ENCODE peak calls at places on chromosomes 7 and 10, in six cellular contexts. One of them, this sample, is unnamed.

GRCh38 chr7:130888468-130888867 is 154.5 kb upstream of the KLF14 start:
- DNase-seq in SW480: no peak
- DNase-seq in stimulated activated CD8-positive, alpha-beta memory T cell treated with anti-CD3 and anti-CD28 coated beads, Interleukin-12 subunit alpha, Interleukin-12 subunit beta, amount 100 ng/mL, for 1 hour: no peak
- DNase-seq in CD4-positive, alpha-beta T cell: no peak
- DNase-seq in kidney epithelial cell: no peak
- DNase-seq in stimulated activated CD4-positive, alpha-beta T cell treated with anti-CD3 and anti-CD28 coated beads, Interleukin-2, amount 100 ng/mL, for 48 hours: no peak
- DNase-seq in this sample: no peak

GRCh38 chr7:12570148-12570528 is 382 bp upstream of the SCIN start:
- DNase-seq in SW480: peak
- DNase-seq in stimulated activated CD8-positive, alpha-beta memory T cell treated with anti-CD3 and anti-CD28 coated beads, Interleukin-12 subunit alpha, Interleukin-12 subunit beta, amount 100 ng/mL, for 1 hour: no peak
- DNase-seq in CD4-positive, alpha-beta T cell: no peak
- DNase-seq in kidney epithelial cell: no peak
- DNase-seq in stimulated activated CD4-positive, alpha-beta T cell treated with anti-CD3 and anti-CD28 coated beads, Interleukin-2, amount 100 ng/mL, for 48 hours: no peak
- DNase-seq in this sample: peak

GRCh38 chr10:44724415-44725174 is 186.5 kb upstream of the TMEM72 start:
- DNase-seq in SW480: no peak
- DNase-seq in stimulated activated CD8-positive, alpha-beta memory T cell treated with anti-CD3 and anti-CD28 coated beads, Interleukin-12 subunit alpha, Interleukin-12 subunit beta, amount 100 ng/mL, for 1 hour: no peak
- DNase-seq in CD4-positive, alpha-beta T cell: no peak
- DNase-seq in kidney epithelial cell: no peak
- DNase-seq in stimulated activated CD4-positive, alpha-beta T cell treated with anti-CD3 and anti-CD28 coated beads, Interleukin-2, amount 100 ng/mL, for 48 hours: no peak
- DNase-seq in this sample: no peak

GRCh38 chr7:100349757-100350156 is 8.2 kb upstream of the PILRB start:
- DNase-seq in SW480: no peak
- DNase-seq in stimulated activated CD8-positive, alpha-beta memory T cell treated with anti-CD3 and anti-CD28 coated beads, Interleukin-12 subunit alpha, Interleukin-12 subunit beta, amount 100 ng/mL, for 1 hour: no peak
- DNase-seq in CD4-positive, alpha-beta T cell: no peak
- DNase-seq in kidney epithelial cell: no peak
- DNase-seq in stimulated activated CD4-positive, alpha-beta T cell treated with anti-CD3 and anti-CD28 coated beads, Interleukin-2, amount 100 ng/mL, for 48 hours: no peak
- DNase-seq in this sample: no peak

GRCh38 chr7:151665363-151665762 is 145.7 kb upstream of the RHEB start:
- DNase-seq in SW480: no peak
- DNase-seq in stimulated activated CD8-positive, alpha-beta memory T cell treated with anti-CD3 and anti-CD28 coated beads, Interleukin-12 subunit alpha, Interleukin-12 subunit beta, amount 100 ng/mL, for 1 hour: no peak
- DNase-seq in CD4-positive, alpha-beta T cell: no peak
- DNase-seq in kidney epithelial cell: no peak
- DNase-seq in stimulated activated CD4-positive, alpha-beta T cell treated with anti-CD3 and anti-CD28 coated beads, Interleukin-2, amount 100 ng/mL, for 48 hours: no peak
- DNase-seq in this sample: no peak

GRCh38 chr10:133315847-133316246 is 7.1 kb downstream of the ZNF511 start:
- DNase-seq in SW480: peak
- DNase-seq in stimulated activated CD8-positive, alpha-beta memory T cell treated with anti-CD3 and anti-CD28 coated beads, Interleukin-12 subunit alpha, Interleukin-12 subunit beta, amount 100 ng/mL, for 1 hour: no peak
- DNase-seq in CD4-positive, alpha-beta T cell: no peak
- DNase-seq in kidney epithelial cell: no peak
- DNase-seq in stimulated activated CD4-positive, alpha-beta T cell treated with anti-CD3 and anti-CD28 coated beads, Interleukin-2, amount 100 ng/mL, for 48 hours: no peak
- DNase-seq in this sample: no peak

GRCh38 chr10:87658383-87658795 is 1.3 kb upstream of the PAPSS2 start:
- DNase-seq in SW480: no peak
- DNase-seq in stimulated activated CD8-positive, alpha-beta memory T cell treated with anti-CD3 and anti-CD28 coated beads, Interleukin-12 subunit alpha, Interleukin-12 subunit beta, amount 100 ng/mL, for 1 hour: no peak
- DNase-seq in CD4-positive, alpha-beta T cell: no peak
- DNase-seq in kidney epithelial cell: no peak
- DNase-seq in stimulated activated CD4-positive, alpha-beta T cell treated with anti-CD3 and anti-CD28 coated beads, Interleukin-2, amount 100 ng/mL, for 48 hours: no peak
- DNase-seq in this sample: peak

GRCh38 chr7:45585628-45586027 is 11.5 kb downstream of the ADCY1 start:
- DNase-seq in SW480: no peak
- DNase-seq in stimulated activated CD8-positive, alpha-beta memory T cell treated with anti-CD3 and anti-CD28 coated beads, Interleukin-12 subunit alpha, Interleukin-12 subunit beta, amount 100 ng/mL, for 1 hour: no peak
- DNase-seq in CD4-positive, alpha-beta T cell: no peak
- DNase-seq in kidney epithelial cell: no peak
- DNase-seq in stimulated activated CD4-positive, alpha-beta T cell treated with anti-CD3 and anti-CD28 coated beads, Interleukin-2, amount 100 ng/mL, for 48 hours: no peak
- DNase-seq in this sample: no peak

GRCh38 chr10:93475871-93476270 is 6.3 kb downstream of the MYOF start:
- DNase-seq in SW480: peak
- DNase-seq in stimulated activated CD8-positive, alpha-beta memory T cell treated with anti-CD3 and anti-CD28 coated beads, Interleukin-12 subunit alpha, Interleukin-12 subunit beta, amount 100 ng/mL, for 1 hour: no peak
- DNase-seq in CD4-positive, alpha-beta T cell: no peak
- DNase-seq in kidney epithelial cell: no peak
- DNase-seq in stimulated activated CD4-positive, alpha-beta T cell treated with anti-CD3 and anti-CD28 coated beads, Interleukin-2, amount 100 ng/mL, for 48 hours: no peak
- DNase-seq in this sample: no peak

GRCh38 chr7:41679566-41679965 is 23.3 kb downstream of the INHBA start:
- DNase-seq in SW480: no peak
- DNase-seq in stimulated activated CD8-positive, alpha-beta memory T cell treated with anti-CD3 and anti-CD28 coated beads, Interleukin-12 subunit alpha, Interleukin-12 subunit beta, amount 100 ng/mL, for 1 hour: no peak
- DNase-seq in CD4-positive, alpha-beta T cell: no peak
- DNase-seq in kidney epithelial cell: no peak
- DNase-seq in stimulated activated CD4-positive, alpha-beta T cell treated with anti-CD3 and anti-CD28 coated beads, Interleukin-2, amount 100 ng/mL, for 48 hours: no peak
- DNase-seq in this sample: no peak

GRCh38 chr7:150943453-150943814 is 34.7 kb downstream of the KCNH2 start:
- DNase-seq in SW480: no peak
- DNase-seq in stimulated activated CD8-positive, alpha-beta memory T cell treated with anti-CD3 and anti-CD28 coated beads, Interleukin-12 subunit alpha, Interleukin-12 subunit beta, amount 100 ng/mL, for 1 hour: no peak
- DNase-seq in CD4-positive, alpha-beta T cell: no peak
- DNase-seq in kidney epithelial cell: no peak
- DNase-seq in stimulated activated CD4-positive, alpha-beta T cell treated with anti-CD3 and anti-CD28 coated beads, Interleukin-2, amount 100 ng/mL, for 48 hours: no peak
- DNase-seq in this sample: no peak

GRCh38 chr10:5945561-5946418 is 31.6 kb downstream of the IL15RA start:
- DNase-seq in SW480: no peak
- DNase-seq in stimulated activated CD8-positive, alpha-beta memory T cell treated with anti-CD3 and anti-CD28 coated beads, Interleukin-12 subunit alpha, Interleukin-12 subunit beta, amount 100 ng/mL, for 1 hour: no peak
- DNase-seq in CD4-positive, alpha-beta T cell: no peak
- DNase-seq in kidney epithelial cell: no peak
- DNase-seq in stimulated activated CD4-positive, alpha-beta T cell treated with anti-CD3 and anti-CD28 coated beads, Interleukin-2, amount 100 ng/mL, for 48 hours: no peak
- DNase-seq in this sample: no peak

GRCh38 chr7:78649976-78650375 is 803.5 kb downstream of the MAGI2 start:
- DNase-seq in SW480: no peak
- DNase-seq in stimulated activated CD8-positive, alpha-beta memory T cell treated with anti-CD3 and anti-CD28 coated beads, Interleukin-12 subunit alpha, Interleukin-12 subunit beta, amount 100 ng/mL, for 1 hour: no peak
- DNase-seq in CD4-positive, alpha-beta T cell: no peak
- DNase-seq in kidney epithelial cell: no peak
- DNase-seq in stimulated activated CD4-positive, alpha-beta T cell treated with anti-CD3 and anti-CD28 coated beads, Interleukin-2, amount 100 ng/mL, for 48 hours: no peak
- DNase-seq in this sample: no peak

GRCh38 chr7:2758673-2759603 is 70.9 kb downstream of the AMZ1 start:
- DNase-seq in SW480: peak
- DNase-seq in stimulated activated CD8-positive, alpha-beta memory T cell treated with anti-CD3 and anti-CD28 coated beads, Interleukin-12 subunit alpha, Interleukin-12 subunit beta, amount 100 ng/mL, for 1 hour: no peak
- DNase-seq in CD4-positive, alpha-beta T cell: no peak
- DNase-seq in kidney epithelial cell: no peak
- DNase-seq in stimulated activated CD4-positive, alpha-beta T cell treated with anti-CD3 and anti-CD28 coated beads, Interleukin-2, amount 100 ng/mL, for 48 hours: no peak
- DNase-seq in this sample: no peak

GRCh38 chr7:156172638-156173037 is 360.4 kb upstream of the SHH start:
- DNase-seq in SW480: no peak
- DNase-seq in stimulated activated CD8-positive, alpha-beta memory T cell treated with anti-CD3 and anti-CD28 coated beads, Interleukin-12 subunit alpha, Interleukin-12 subunit beta, amount 100 ng/mL, for 1 hour: no peak
- DNase-seq in CD4-positive, alpha-beta T cell: no peak
- DNase-seq in kidney epithelial cell: no peak
- DNase-seq in stimulated activated CD4-positive, alpha-beta T cell treated with anti-CD3 and anti-CD28 coated beads, Interleukin-2, amount 100 ng/mL, for 48 hours: no peak
- DNase-seq in this sample: no peak

GRCh38 chr7:117385340-117386124 is 41.8 kb downstream of the ASZ1 start:
- DNase-seq in SW480: peak
- DNase-seq in stimulated activated CD8-positive, alpha-beta memory T cell treated with anti-CD3 and anti-CD28 coated beads, Interleukin-12 subunit alpha, Interleukin-12 subunit beta, amount 100 ng/mL, for 1 hour: no peak
- DNase-seq in CD4-positive, alpha-beta T cell: no peak
- DNase-seq in kidney epithelial cell: no peak
- DNase-seq in stimulated activated CD4-positive, alpha-beta T cell treated with anti-CD3 and anti-CD28 coated beads, Interleukin-2, amount 100 ng/mL, for 48 hours: no peak
- DNase-seq in this sample: no peak

GRCh38 chr10:93630609-93631320 is 18.4 kb downstream of the PDE6C start:
- DNase-seq in SW480: no peak
- DNase-seq in stimulated activated CD8-positive, alpha-beta memory T cell treated with anti-CD3 and anti-CD28 coated beads, Interleukin-12 subunit alpha, Interleukin-12 subunit beta, amount 100 ng/mL, for 1 hour: no peak
- DNase-seq in CD4-positive, alpha-beta T cell: no peak
- DNase-seq in kidney epithelial cell: no peak
- DNase-seq in stimulated activated CD4-positive, alpha-beta T cell treated with anti-CD3 and anti-CD28 coated beads, Interleukin-2, amount 100 ng/mL, for 48 hours: no peak
- DNase-seq in this sample: peak

GRCh38 chr7:113366122-113366521 is 247.8 kb upstream of the SMIM30 start:
- DNase-seq in SW480: no peak
- DNase-seq in stimulated activated CD8-positive, alpha-beta memory T cell treated with anti-CD3 and anti-CD28 coated beads, Interleukin-12 subunit alpha, Interleukin-12 subunit beta, amount 100 ng/mL, for 1 hour: no peak
- DNase-seq in CD4-positive, alpha-beta T cell: no peak
- DNase-seq in kidney epithelial cell: no peak
- DNase-seq in stimulated activated CD4-positive, alpha-beta T cell treated with anti-CD3 and anti-CD28 coated beads, Interleukin-2, amount 100 ng/mL, for 48 hours: no peak
- DNase-seq in this sample: no peak

GRCh38 chr10:63675171-63675570 is 154.0 kb downstream of the REEP3 start:
- DNase-seq in SW480: no peak
- DNase-seq in stimulated activated CD8-positive, alpha-beta memory T cell treated with anti-CD3 and anti-CD28 coated beads, Interleukin-12 subunit alpha, Interleukin-12 subunit beta, amount 100 ng/mL, for 1 hour: no peak
- DNase-seq in CD4-positive, alpha-beta T cell: no peak
- DNase-seq in kidney epithelial cell: no peak
- DNase-seq in stimulated activated CD4-positive, alpha-beta T cell treated with anti-CD3 and anti-CD28 coated beads, Interleukin-2, amount 100 ng/mL, for 48 hours: no peak
- DNase-seq in this sample: no peak

GRCh38 chr7:4612939-4613841 is 68.9 kb upstream of the FOXK1 start:
- DNase-seq in SW480: peak
- DNase-seq in stimulated activated CD8-positive, alpha-beta memory T cell treated with anti-CD3 and anti-CD28 coated beads, Interleukin-12 subunit alpha, Interleukin-12 subunit beta, amount 100 ng/mL, for 1 hour: no peak
- DNase-seq in CD4-positive, alpha-beta T cell: no peak
- DNase-seq in kidney epithelial cell: no peak
- DNase-seq in stimulated activated CD4-positive, alpha-beta T cell treated with anti-CD3 and anti-CD28 coated beads, Interleukin-2, amount 100 ng/mL, for 48 hours: no peak
- DNase-seq in this sample: no peak

GRCh38 chr7:3561908-3562307 is 260.9 kb downstream of the SDK1 start:
- DNase-seq in SW480: no peak
- DNase-seq in stimulated activated CD8-positive, alpha-beta memory T cell treated with anti-CD3 and anti-CD28 coated beads, Interleukin-12 subunit alpha, Interleukin-12 subunit beta, amount 100 ng/mL, for 1 hour: no peak
- DNase-seq in CD4-positive, alpha-beta T cell: no peak
- DNase-seq in kidney epithelial cell: no peak
- DNase-seq in stimulated activated CD4-positive, alpha-beta T cell treated with anti-CD3 and anti-CD28 coated beads, Interleukin-2, amount 100 ng/mL, for 48 hours: no peak
- DNase-seq in this sample: no peak

GRCh38 chr10:76175533-76176165 is 744.2 kb downstream of the LRMDA start:
- DNase-seq in SW480: no peak
- DNase-seq in stimulated activated CD8-positive, alpha-beta memory T cell treated with anti-CD3 and anti-CD28 coated beads, Interleukin-12 subunit alpha, Interleukin-12 subunit beta, amount 100 ng/mL, for 1 hour: no peak
- DNase-seq in CD4-positive, alpha-beta T cell: no peak
- DNase-seq in kidney epithelial cell: no peak
- DNase-seq in stimulated activated CD4-positive, alpha-beta T cell treated with anti-CD3 and anti-CD28 coated beads, Interleukin-2, amount 100 ng/mL, for 48 hours: no peak
- DNase-seq in this sample: no peak

GRCh38 chr7:131231381-131232220 is 96.1 kb upstream of the MKLN1 start:
- DNase-seq in SW480: peak
- DNase-seq in stimulated activated CD8-positive, alpha-beta memory T cell treated with anti-CD3 and anti-CD28 coated beads, Interleukin-12 subunit alpha, Interleukin-12 subunit beta, amount 100 ng/mL, for 1 hour: peak
- DNase-seq in CD4-positive, alpha-beta T cell: peak
- DNase-seq in kidney epithelial cell: no peak
- DNase-seq in stimulated activated CD4-positive, alpha-beta T cell treated with anti-CD3 and anti-CD28 coated beads, Interleukin-2, amount 100 ng/mL, for 48 hours: peak
- DNase-seq in this sample: no peak

GRCh38 chr10:124601016-124601415 is 139.4 kb downstream of the LHPP start:
- DNase-seq in SW480: no peak
- DNase-seq in stimulated activated CD8-positive, alpha-beta memory T cell treated with anti-CD3 and anti-CD28 coated beads, Interleukin-12 subunit alpha, Interleukin-12 subunit beta, amount 100 ng/mL, for 1 hour: no peak
- DNase-seq in CD4-positive, alpha-beta T cell: no peak
- DNase-seq in kidney epithelial cell: no peak
- DNase-seq in stimulated activated CD4-positive, alpha-beta T cell treated with anti-CD3 and anti-CD28 coated beads, Interleukin-2, amount 100 ng/mL, for 48 hours: no peak
- DNase-seq in this sample: no peak

GRCh38 chr10:76874151-76874550 is 763.5 kb downstream of the KCNMA1 start:
- DNase-seq in SW480: no peak
- DNase-seq in stimulated activated CD8-positive, alpha-beta memory T cell treated with anti-CD3 and anti-CD28 coated beads, Interleukin-12 subunit alpha, Interleukin-12 subunit beta, amount 100 ng/mL, for 1 hour: no peak
- DNase-seq in CD4-positive, alpha-beta T cell: no peak
- DNase-seq in kidney epithelial cell: no peak
- DNase-seq in stimulated activated CD4-positive, alpha-beta T cell treated with anti-CD3 and anti-CD28 coated beads, Interleukin-2, amount 100 ng/mL, for 48 hours: no peak
- DNase-seq in this sample: peak

GRCh38 chr7:47757946-47758371 is 176.0 kb upstream of the TNS3 start:
- DNase-seq in SW480: peak
- DNase-seq in stimulated activated CD8-positive, alpha-beta memory T cell treated with anti-CD3 and anti-CD28 coated beads, Interleukin-12 subunit alpha, Interleukin-12 subunit beta, amount 100 ng/mL, for 1 hour: no peak
- DNase-seq in CD4-positive, alpha-beta T cell: no peak
- DNase-seq in kidney epithelial cell: no peak
- DNase-seq in stimulated activated CD4-positive, alpha-beta T cell treated with anti-CD3 and anti-CD28 coated beads, Interleukin-2, amount 100 ng/mL, for 48 hours: no peak
- DNase-seq in this sample: no peak

GRCh38 chr10:48332871-48333216 is 26.4 kb downstream of the MAPK8 start:
- DNase-seq in SW480: no peak
- DNase-seq in stimulated activated CD8-positive, alpha-beta memory T cell treated with anti-CD3 and anti-CD28 coated beads, Interleukin-12 subunit alpha, Interleukin-12 subunit beta, amount 100 ng/mL, for 1 hour: no peak
- DNase-seq in CD4-positive, alpha-beta T cell: no peak
- DNase-seq in kidney epithelial cell: no peak
- DNase-seq in stimulated activated CD4-positive, alpha-beta T cell treated with anti-CD3 and anti-CD28 coated beads, Interleukin-2, amount 100 ng/mL, for 48 hours: no peak
- DNase-seq in this sample: peak

GRCh38 chr10:132188331-132188730 is 1.6 kb downstream of the DPYSL4 start:
- DNase-seq in SW480: no peak
- DNase-seq in stimulated activated CD8-positive, alpha-beta memory T cell treated with anti-CD3 and anti-CD28 coated beads, Interleukin-12 subunit alpha, Interleukin-12 subunit beta, amount 100 ng/mL, for 1 hour: no peak
- DNase-seq in CD4-positive, alpha-beta T cell: no peak
- DNase-seq in kidney epithelial cell: no peak
- DNase-seq in stimulated activated CD4-positive, alpha-beta T cell treated with anti-CD3 and anti-CD28 coated beads, Interleukin-2, amount 100 ng/mL, for 48 hours: no peak
- DNase-seq in this sample: no peak

GRCh38 chr7:34756691-34757090 is 98.7 kb downstream of the NPSR1 start:
- DNase-seq in SW480: no peak
- DNase-seq in stimulated activated CD8-positive, alpha-beta memory T cell treated with anti-CD3 and anti-CD28 coated beads, Interleukin-12 subunit alpha, Interleukin-12 subunit beta, amount 100 ng/mL, for 1 hour: no peak
- DNase-seq in CD4-positive, alpha-beta T cell: no peak
- DNase-seq in kidney epithelial cell: no peak
- DNase-seq in stimulated activated CD4-positive, alpha-beta T cell treated with anti-CD3 and anti-CD28 coated beads, Interleukin-2, amount 100 ng/mL, for 48 hours: no peak
- DNase-seq in this sample: no peak

GRCh38 chr10:79321494-79321882 is 25.8 kb upstream of the PPIF start:
- DNase-seq in SW480: no peak
- DNase-seq in stimulated activated CD8-positive, alpha-beta memory T cell treated with anti-CD3 and anti-CD28 coated beads, Interleukin-12 subunit alpha, Interleukin-12 subunit beta, amount 100 ng/mL, for 1 hour: no peak
- DNase-seq in CD4-positive, alpha-beta T cell: no peak
- DNase-seq in kidney epithelial cell: no peak
- DNase-seq in stimulated activated CD4-positive, alpha-beta T cell treated with anti-CD3 and anti-CD28 coated beads, Interleukin-2, amount 100 ng/mL, for 48 hours: no peak
- DNase-seq in this sample: no peak

GRCh38 chr7:98624846-98625420 is 7.8 kb downstream of the NPTX2 start:
- DNase-seq in SW480: no peak
- DNase-seq in stimulated activated CD8-positive, alpha-beta memory T cell treated with anti-CD3 and anti-CD28 coated beads, Interleukin-12 subunit alpha, Interleukin-12 subunit beta, amount 100 ng/mL, for 1 hour: no peak
- DNase-seq in CD4-positive, alpha-beta T cell: no peak
- DNase-seq in kidney epithelial cell: no peak
- DNase-seq in stimulated activated CD4-positive, alpha-beta T cell treated with anti-CD3 and anti-CD28 coated beads, Interleukin-2, amount 100 ng/mL, for 48 hours: no peak
- DNase-seq in this sample: no peak

GRCh38 chr7:1310936-1311335 is 78.3 kb downstream of the UNCX start:
- DNase-seq in SW480: no peak
- DNase-seq in stimulated activated CD8-positive, alpha-beta memory T cell treated with anti-CD3 and anti-CD28 coated beads, Interleukin-12 subunit alpha, Interleukin-12 subunit beta, amount 100 ng/mL, for 1 hour: no peak
- DNase-seq in CD4-positive, alpha-beta T cell: no peak
- DNase-seq in kidney epithelial cell: no peak
- DNase-seq in stimulated activated CD4-positive, alpha-beta T cell treated with anti-CD3 and anti-CD28 coated beads, Interleukin-2, amount 100 ng/mL, for 48 hours: no peak
- DNase-seq in this sample: no peak

GRCh38 chr7:159126496-159127345 is 17.9 kb downstream of the VIPR2 start:
- DNase-seq in SW480: no peak
- DNase-seq in stimulated activated CD8-positive, alpha-beta memory T cell treated with anti-CD3 and anti-CD28 coated beads, Interleukin-12 subunit alpha, Interleukin-12 subunit beta, amount 100 ng/mL, for 1 hour: no peak
- DNase-seq in CD4-positive, alpha-beta T cell: no peak
- DNase-seq in kidney epithelial cell: no peak
- DNase-seq in stimulated activated CD4-positive, alpha-beta T cell treated with anti-CD3 and anti-CD28 coated beads, Interleukin-2, amount 100 ng/mL, for 48 hours: no peak
- DNase-seq in this sample: no peak

This sample was measured in NCI-H82.